ENCODE peak calls at places on chromosomes 11 and 22, in six cellular contexts. Q is pancreas, W is mesenchymal stem cell, Y is fibroblast of lung, M is left ventricle myocardium inferior, U is psoas muscle. D is an unnamed sample.
A peak's percentile ranks its signal among the peaks of the same experiment; 100 is the strongest.

GRCh38 chr22:25969901-25970300 is 199.4 kb upstream of the SEZ6L start:
- DNase-seq in W (no peak), M (no peak), Y (no peak), U (no peak), Q (no peak), D (no peak)

GRCh38 chr22:42682113-42682851 is 33.1 kb upstream of the CYB5R3 start:
- DNase-seq in U (no peak), W (no peak), Q (no peak), Y (no peak), M (no peak), D (no peak)

GRCh38 chr11:11450744-11451362 is 97.8 kb upstream of the CSNK2A3 start:
- DNase-seq in Q (no peak), W (peak; percentile 42), M (no peak), U (no peak), Y (no peak), D (no peak)

GRCh38 chr22:45603631-45604030 is 68.0 kb upstream of the ATXN10 start:
- DNase-seq in W (no peak), Y (no peak), M (no peak), U (no peak), Q (no peak), D (no peak)

GRCh38 chr11:23370580-23371275 is 510.5 kb upstream of the CCDC179 start:
- DNase-seq in M (no peak), U (no peak), Y (no peak), W (peak; percentile 4), Q (no peak), D (no peak)

GRCh38 chr11:62931501-62932278 is 10.5 kb upstream of the CHRM1 start:
- DNase-seq in M (no peak), Q (no peak), U (no peak), W (no peak), Y (no peak), D (no peak)

GRCh38 chr11:114988644-114989043 is 310.3 kb downstream of the NXPE2 start:
- DNase-seq in Y (no peak), Q (no peak), M (no peak), W (no peak), U (no peak), D (no peak)

GRCh38 chr11:130782361-130783221 is 133.7 kb downstream of the SNX19 start:
- DNase-seq in U (no peak), M (no peak), W (peak; percentile 61), Q (no peak), Y (peak; percentile 64), D (no peak)

GRCh38 chr22:41382610-41383009 is 868 bp downstream of the TEF start:
- DNase-seq in U (peak; percentile 43), Y (no peak), M (no peak), W (no peak), Q (no peak), D (no peak)

DNA sequence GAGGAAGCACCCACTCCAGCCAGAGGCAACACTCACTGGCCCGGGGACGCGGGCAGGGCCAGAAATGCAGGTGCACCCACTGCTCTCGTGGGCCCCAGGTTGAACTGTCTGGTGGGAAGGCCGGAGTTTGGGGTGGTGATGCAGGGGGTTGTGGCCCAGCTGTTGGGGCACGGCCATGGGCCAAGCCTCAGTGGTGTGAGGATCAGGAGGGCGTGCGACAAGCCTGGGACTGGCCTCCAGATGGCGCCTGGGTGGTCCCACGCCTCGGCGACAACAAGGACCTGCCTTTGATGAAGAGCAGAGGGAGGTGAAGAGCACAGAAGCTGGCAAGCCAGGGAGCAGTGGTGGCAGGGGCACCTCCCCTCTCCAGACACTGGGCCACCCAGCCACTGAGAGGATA is 240.8 kb downstream of the BRD1 start:
- DNase-seq in Q (no peak), M (no peak), Y (no peak), U (no peak), W (no peak), D (no peak)
- H3K9me3 ChIP-seq in Q (no peaks in the 10 kb centered on the region), M (no peaks in the 10 kb centered on the region), Y (no peaks in the 10 kb centered on the region), U (no peaks in the 10 kb centered on the region), W (peaks cover 2% of the 10 kb centered on the region), D (no peaks in the 10 kb centered on the region)

GRCh38 chr11:50169634-50170033 is 137.0 kb downstream of the OR4C45 start:
- DNase-seq in Q (no peak), U (no peak), W (no peak), M (no peak), Y (no peak), D (no peak)

GRCh38 chr11:50178732-50179131 is 146.1 kb downstream of the OR4C45 start:
- DNase-seq in W (no peak), M (no peak), Q (no peak), Y (no peak), U (no peak), D (no peak)

GRCh38 chr11:50170115-50170514 is 137.4 kb downstream of the OR4C45 start:
- DNase-seq in U (no peak), Y (no peak), Q (no peak), W (no peak), M (no peak), D (no peak)

GRCh38 chr11:50174189-50174588 is 141.5 kb downstream of the OR4C45 start:
- DNase-seq in Y (no peak), W (no peak), Q (no peak), U (no peak), M (no peak), D (no peak)

GRCh38 chr11:50174975-50175374 is 142.3 kb downstream of the OR4C45 start:
- DNase-seq in Y (no peak), U (no peak), M (no peak), Q (no peak), W (no peak), D (no peak)
- H3K9me3 ChIP-seq in Y (no peaks in the 10 kb centered on the region), U (no peaks in the 10 kb centered on the region), M (no peaks in the 10 kb centered on the region), Q (no peaks in the 10 kb centered on the region), W (no peaks in the 10 kb centered on the region), D (no peaks in the 10 kb centered on the region)

GRCh38 chr11:127962416-127962815 is 624.9 kb downstream of the ETS1 start:
- DNase-seq in U (no peak), M (no peak), W (no peak), Y (no peak), Q (no peak), D (no peak)

GRCh38 chr11:127966821-127967220 is 620.5 kb downstream of the ETS1 start:
- DNase-seq in M (no peak), U (no peak), W (no peak), Q (no peak), Y (no peak), D (no peak)

GRCh38 chr11:127971448-127971847 is 615.9 kb downstream of the ETS1 start:
- DNase-seq in M (no peak), U (no peak), Y (no peak), Q (no peak), W (no peak), D (no peak)

DNA sequence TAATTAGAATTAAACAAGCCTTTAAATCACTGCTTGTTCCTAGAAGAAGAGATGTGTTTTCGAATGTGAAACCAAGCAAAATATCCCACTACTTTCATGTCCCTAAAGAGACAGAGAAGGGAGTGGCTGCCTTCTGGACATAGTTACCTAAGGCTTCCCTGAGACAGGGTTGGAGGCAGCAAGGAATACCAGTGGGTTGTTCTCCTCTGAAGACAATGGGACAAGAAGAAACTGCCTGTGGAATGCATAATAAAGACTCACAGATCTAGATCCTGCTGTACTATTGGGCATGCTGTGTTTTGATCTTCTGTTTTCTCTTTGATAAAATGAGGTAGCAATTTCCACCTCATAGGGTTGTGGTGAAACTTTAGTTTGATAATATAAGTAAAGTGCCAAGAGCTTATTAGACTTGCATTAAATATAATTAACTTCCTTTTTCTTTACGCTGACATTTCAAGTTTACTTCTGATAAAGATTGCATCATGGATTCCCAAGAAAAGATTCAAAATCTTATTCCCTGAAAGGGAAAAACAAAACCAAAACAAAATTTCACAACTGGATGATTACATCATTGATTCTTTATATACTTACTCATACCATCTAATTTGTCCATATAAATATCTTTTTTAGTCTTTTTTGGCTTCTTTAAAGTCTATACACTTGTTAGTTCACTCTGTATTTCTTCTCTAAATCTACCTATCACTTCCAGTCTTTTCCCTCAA is 621.2 kb downstream of the ETS1 start:
- DNase-seq in Y (peak; percentile 43), U (no peak), W (no peak), Q (no peak), M (no peak), D (no peak)
- H3K9me3 ChIP-seq in Y (no peaks in the 10 kb centered on the region), U (no peaks in the 10 kb centered on the region), W (peaks cover under 1% of the 10 kb centered on the region), Q (no peaks in the 10 kb centered on the region), M (no peaks in the 10 kb centered on the region), D (no peaks in the 10 kb centered on the region)

DNA sequence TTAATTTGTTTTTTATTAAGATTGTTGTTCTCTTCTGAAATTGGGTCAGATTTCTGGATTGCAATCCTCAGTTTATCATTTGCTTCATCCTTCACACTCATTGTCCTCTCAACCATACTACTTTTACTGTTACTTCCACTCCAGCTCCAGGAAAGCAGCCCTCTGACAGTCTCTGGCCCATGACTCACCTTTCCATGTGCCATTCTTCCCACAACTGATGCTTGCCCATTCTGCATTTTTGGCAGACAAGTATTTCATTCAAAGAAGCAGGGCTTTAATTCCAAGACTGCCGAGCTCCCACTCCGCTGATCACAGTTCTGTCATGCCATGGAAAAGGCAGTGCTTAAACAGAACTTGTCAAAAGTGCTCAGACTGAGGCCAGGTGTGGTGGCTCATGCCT is 139.2 kb downstream of the WNT11 start:
- DNase-seq in Q (peak; percentile 73), Y (no peak), U (no peak), M (no peak), W (no peak), D (no peak)
- H3K9me3 ChIP-seq in Q (no peaks in the 10 kb centered on the region), Y (no peaks in the 10 kb centered on the region), U (no peaks in the 10 kb centered on the region), M (no peaks in the 10 kb centered on the region), W (no peaks in the 10 kb centered on the region), D (no peaks in the 10 kb centered on the region)

GRCh38 chr22:48635031-48635430 is 1192.6 kb downstream of the BRD1 start:
- DNase-seq in Q (no peak), Y (no peak), U (no peak), M (no peak), W (no peak), D (no peak)
- H3K9me3 ChIP-seq in Q (no peaks in the 10 kb centered on the region), Y (no peaks in the 10 kb centered on the region), U (no peaks in the 10 kb centered on the region), M (no peaks in the 10 kb centered on the region), W (no peaks in the 10 kb centered on the region), D (no peaks in the 10 kb centered on the region)

D was measured in thoracic aorta.